ENCODE peak calls at places on chromosomes 16 and 17, in six cellular contexts. L is cardiac fibroblast; F is ovary; E is activated naive CD8-positive, alpha-beta T cell treated with anti-CD3 and anti-CD28 coated beads, Interleukin-2, amount 50 U/mL, for 24 hours; X is activated T-helper 1 cell treated with anti-CD3 and anti-CD28 coated beads, Interleukin-2, amount 50 U/mL, for 16 hours; A is activated T-cell treated with anti-CD3 and anti-CD28 coated beads for 4 hours. V is an unnamed sample.
A peak's percentile ranks its signal among the peaks of the same experiment; 100 is the strongest.

GRCh38 chr16:26983426-26983825 is 83.3 kb upstream of the C16orf82 start:
- DNase-seq in E (no peak), L (peak; percentile 19), A (no peak), F (no peak), X (no peak), V (no peak)

GRCh38 chr17:33521784-33522183 is 228.7 kb upstream of the ASIC2 start:
- DNase-seq in L (no peak), A (no peak), X (no peak), F (no peak), E (no peak), V (no peak)

GRCh38 chr16:56629531-56629930 is 2.9 kb upstream of the MT1M start:
- DNase-seq in X (no peak), F (no peak), E (no peak), A (no peak), L (no peak), V (no peak)

GRCh38 chr16:49855822-49856740 is at the start of gene ZNF423:
- DNase-seq in E (no peak), L (no peak), F (peak; percentile 57), A (no peak), X (no peak), V (no peak)

GRCh38 chr16:56950881-56951771 is 10.6 kb upstream of the CETP start:
- DNase-seq in X (peak; percentile 30), A (no peak), F (peak; percentile 47), L (peak; percentile 69), E (peak; percentile 74), V (peak; percentile 76)

GRCh38 chr17:80259642-80260535 is 763 bp upstream of the RNF213 start:
- DNase-seq in X (peak; percentile 81), E (peak; percentile 78), A (peak; percentile 62), L (peak; percentile 64), F (peak; percentile 66), V (peak; percentile 81)

GRCh38 chr17:8628609-8629169 is 1.8 kb downstream of the MYH10 start:
- DNase-seq in X (no peak), A (no peak), L (no peak), F (no peak), E (no peak), V (no peak)

GRCh38 chr17:34726536-34727384 is 147.4 kb downstream of the TMEM132E start:
- DNase-seq in A (no peak), F (no peak), L (no peak), E (no peak), X (no peak), V (no peak)

GRCh38 chr16:87016636-87017035 is 300.6 kb downstream of the C16orf95 start:
- DNase-seq in X (no peak), A (no peak), E (no peak), L (no peak), F (no peak), V (no peak)

GRCh38 chr16:26963109-26963508 is 103.6 kb upstream of the C16orf82 start:
- DNase-seq in L (peak; percentile 9), F (no peak), A (no peak), E (peak; percentile 4), X (no peak), V (peak; percentile 12)

GRCh38 chr17:65617496-65617895 is 56.0 kb upstream of the AXIN2 start:
- DNase-seq in L (no peak), X (no peak), E (no peak), A (no peak), F (no peak), V (no peak)

GRCh38 chr17:73302189-73302588 is 9.6 kb downstream of the CDC42EP4 start:
- DNase-seq in X (no peak), L (no peak), F (no peak), E (no peak), A (no peak), V (no peak)

GRCh38 chr16:14559809-14560227 is 70.2 kb downstream of the PARN start:
- DNase-seq in E (no peak), A (no peak), X (no peak), F (no peak), L (peak; percentile 32), V (no peak)

GRCh38 chr16:5031601-5032000 is 2.1 kb downstream of the NAGPA start:
- DNase-seq in L (no peak), F (no peak), E (no peak), A (no peak), X (no peak), V (no peak)

GRCh38 chr17:80879723-80880649 is 111.7 kb upstream of the CHMP6 start:
- DNase-seq in X (no peak), A (no peak), L (no peak), E (no peak), F (no peak), V (no peak)

GRCh38 chr17:30477758-30478115 is 529 bp downstream of the GOSR1 start:
- DNase-seq in F (no peak), X (no peak), A (no peak), E (no peak), L (no peak), V (no peak)

GRCh38 chr16:4404247-4404966 is 12.0 kb downstream of the CORO7 start:
- DNase-seq in E (peak; percentile 55), X (no peak), A (no peak), F (peak; percentile 39), L (peak; percentile 54), V (peak; percentile 58)

GRCh38 chr17:69325518-69326301 is 1.2 kb downstream of the ABCA5 start:
- DNase-seq in F (no peak), L (no peak), A (no peak), E (no peak), X (no peak), V (no peak)

GRCh38 chr16:64150193-64150592 is 971.7 kb downstream of the CDH11 start:
- DNase-seq in F (no peak), A (no peak), E (no peak), L (no peak), X (no peak), V (no peak)

GRCh38 chr16:74627506-74628220 is 20.7 kb upstream of the GLG1 start:
- DNase-seq in L (peak; percentile 54), X (no peak), F (peak; percentile 34), E (no peak), A (no peak), V (no peak)

GRCh38 chr16:67661101-67661661 is 421 bp downstream of the PARD6A start:
- DNase-seq in L (peak; percentile 34), E (no peak), A (no peak), X (no peak), F (no peak), V (peak; percentile 31)

GRCh38 chr17:58066409-58066808 is 16.8 kb upstream of the DYNLL2 start:
- DNase-seq in E (no peak), L (no peak), A (no peak), X (no peak), F (no peak), V (no peak)

GRCh38 chr17:67376509-67376891 is 581 bp upstream of the PITPNC1 start:
- DNase-seq in X (no peak), A (no peak), F (peak; percentile 31), L (peak; percentile 36), E (no peak), V (no peak)

GRCh38 chr17:7613769-7614421 is 802 bp downstream of the FXR2 start:
- DNase-seq in A (no peak), L (peak; percentile 51), X (no peak), F (no peak), E (no peak), V (no peak)

GRCh38 chr17:61009619-61010018 is 332.0 kb downstream of the BCAS3 start:
- DNase-seq in X (no peak), A (no peak), E (no peak), F (no peak), L (peak; percentile 60), V (no peak)

GRCh38 chr16:55567382-55567781 is 898 bp downstream of the CAPNS2 start:
- DNase-seq in X (no peak), E (no peak), F (no peak), A (no peak), L (peak; percentile 71), V (no peak)

V was measured in stimulated activated naive CD8-positive, alpha-beta T cell treated with anti-CD3 and anti-CD28 coated beads, Interleukin-15, Interleukin-2, amounts not matched to agents 100 U/mL and 50 U/mL, for 24 hours.